ENCODE peak calls at places on chromosomes 2 and 18, in six cellular contexts. One of them, this sample, is unnamed.
A peak's percentile ranks its signal among the peaks of the same experiment; 100 is the strongest.

GRCh38 chr2:37774976-37775907 is 103.8 kb upstream of the CDC42EP3 start:
- DNase-seq in transverse colon: no peak
- DNase-seq in GM10248: no peak
- DNase-seq in colonic mucosa: no peak
- DNase-seq in K562: no peak
- DNase-seq in GM20000: no peak
- DNase-seq in this sample: no peak

GRCh38 chr2:88235987-88236386 is 65.8 kb downstream of the THNSL2 start:
- DNase-seq in transverse colon: no peak
- DNase-seq in GM10248: no peak
- DNase-seq in colonic mucosa: no peak
- DNase-seq in K562: no peak
- DNase-seq in GM20000: no peak
- DNase-seq in this sample: no peak

GRCh38 chr2:236607471-236608307 is 38.1 kb downstream of the ACKR3 start:
- DNase-seq in transverse colon: no peak
- DNase-seq in GM10248: no peak
- DNase-seq in colonic mucosa: no peak
- DNase-seq in K562: peak; percentile 18
- DNase-seq in GM20000: no peak
- DNase-seq in this sample: no peak

GRCh38 chr2:96816127-96816835 is at the start of gene CNNM3:
- DNase-seq in transverse colon: peak; percentile 98
- DNase-seq in GM10248: peak; percentile 99
- DNase-seq in colonic mucosa: peak; percentile 98
- DNase-seq in K562: peak; percentile 97
- DNase-seq in GM20000: peak; percentile 100
- DNase-seq in this sample: peak; percentile 99

GRCh38 chr18:57447154-57447621 is 12.0 kb downstream of the ONECUT2 start:
- DNase-seq in transverse colon: no peak
- DNase-seq in GM10248: no peak
- DNase-seq in colonic mucosa: no peak
- DNase-seq in K562: no peak
- DNase-seq in GM20000: peak; percentile 45
- DNase-seq in this sample: peak; percentile 92

GRCh38 chr2:117785740-117786139 is 28.8 kb upstream of the DDX18 start:
- DNase-seq in transverse colon: peak; percentile 16
- DNase-seq in GM10248: peak; percentile 32
- DNase-seq in colonic mucosa: peak; percentile 41
- DNase-seq in K562: peak; percentile 43
- DNase-seq in GM20000: peak; percentile 54
- DNase-seq in this sample: peak; percentile 55

GRCh38 chr2:142974288-142975024 is 97.0 kb downstream of the KYNU start:
- DNase-seq in transverse colon: no peak
- DNase-seq in GM10248: no peak
- DNase-seq in colonic mucosa: no peak
- DNase-seq in K562: no peak
- DNase-seq in GM20000: no peak
- DNase-seq in this sample: no peak

GRCh38 chr2:151197184-151198070 is 64.2 kb downstream of the RBM43 start:
- DNase-seq in transverse colon: no peak
- DNase-seq in GM10248: no peak
- DNase-seq in colonic mucosa: no peak
- DNase-seq in K562: no peak
- DNase-seq in GM20000: no peak
- DNase-seq in this sample: no peak

GRCh38 chr2:1603059-1603458 is 141.3 kb downstream of the PXDN start:
- DNase-seq in transverse colon: no peak
- DNase-seq in GM10248: no peak
- DNase-seq in colonic mucosa: no peak
- DNase-seq in K562: no peak
- DNase-seq in GM20000: no peak
- DNase-seq in this sample: no peak

GRCh38 chr2:124704056-124704644 is 679.1 kb downstream of the CNTNAP5 start:
- DNase-seq in transverse colon: no peak
- DNase-seq in GM10248: no peak
- DNase-seq in colonic mucosa: no peak
- DNase-seq in K562: no peak
- DNase-seq in GM20000: no peak
- DNase-seq in this sample: no peak

GRCh38 chr2:85761512-85761944 is 7.7 kb downstream of the ATOH8 start:
- DNase-seq in transverse colon: no peak
- DNase-seq in GM10248: no peak
- DNase-seq in colonic mucosa: no peak
- DNase-seq in K562: no peak
- DNase-seq in GM20000: no peak
- DNase-seq in this sample: no peak

GRCh38 chr18:34809697-34810096 is 99.6 kb downstream of the DTNA start:
- DNase-seq in transverse colon: peak; percentile 35
- DNase-seq in GM10248: no peak
- DNase-seq in colonic mucosa: peak; percentile 54
- DNase-seq in K562: no peak
- DNase-seq in GM20000: no peak
- DNase-seq in this sample: peak; percentile 65

GRCh38 chr2:149129433-149129832 is 90.9 kb downstream of the LYPD6B start:
- DNase-seq in transverse colon: no peak
- DNase-seq in GM10248: no peak
- DNase-seq in colonic mucosa: no peak
- DNase-seq in K562: no peak
- DNase-seq in GM20000: no peak
- DNase-seq in this sample: no peak

GRCh38 chr2:86072271-86072858 is 33.3 kb downstream of the POLR1A start:
- DNase-seq in transverse colon: peak; percentile 30
- DNase-seq in GM10248: peak; percentile 57
- DNase-seq in colonic mucosa: no peak
- DNase-seq in K562: no peak
- DNase-seq in GM20000: peak; percentile 29
- DNase-seq in this sample: no peak

GRCh38 chr2:3807853-3808252 is 104.5 kb downstream of the DCDC2C start:
- DNase-seq in transverse colon: no peak
- DNase-seq in GM10248: no peak
- DNase-seq in colonic mucosa: no peak
- DNase-seq in K562: no peak
- DNase-seq in GM20000: no peak
- DNase-seq in this sample: no peak

GRCh38 chr2:239154971-239155805 is 245.6 kb downstream of the HDAC4 start:
- DNase-seq in transverse colon: no peak
- DNase-seq in GM10248: no peak
- DNase-seq in colonic mucosa: no peak
- DNase-seq in K562: no peak
- DNase-seq in GM20000: no peak
- DNase-seq in this sample: no peak

GRCh38 chr2:230443540-230443939 is 27.5 kb downstream of the SP100 start:
- DNase-seq in transverse colon: no peak
- DNase-seq in GM10248: no peak
- DNase-seq in colonic mucosa: no peak
- DNase-seq in K562: no peak
- DNase-seq in GM20000: no peak
- DNase-seq in this sample: no peak

GRCh38 chr2:145096582-145096981 is 576.7 kb upstream of the ZEB2 start:
- DNase-seq in transverse colon: no peak
- DNase-seq in GM10248: no peak
- DNase-seq in colonic mucosa: no peak
- DNase-seq in K562: no peak
- DNase-seq in GM20000: no peak
- DNase-seq in this sample: no peak

GRCh38 chr2:79817288-79817687 is 304.4 kb downstream of the CTNNA2 start:
- DNase-seq in transverse colon: no peak
- DNase-seq in GM10248: no peak
- DNase-seq in colonic mucosa: no peak
- DNase-seq in K562: no peak
- DNase-seq in GM20000: no peak
- DNase-seq in this sample: no peak

GRCh38 chr2:88212251-88212790 is 42.2 kb downstream of the THNSL2 start:
- DNase-seq in transverse colon: no peak
- DNase-seq in GM10248: no peak
- DNase-seq in colonic mucosa: no peak
- DNase-seq in K562: peak; percentile 21
- DNase-seq in GM20000: no peak
- DNase-seq in this sample: no peak

GRCh38 chr2:74566423-74567085 is 12.0 kb downstream of the DOK1 start:
- DNase-seq in transverse colon: no peak
- DNase-seq in GM10248: no peak
- DNase-seq in colonic mucosa: no peak
- DNase-seq in K562: no peak
- DNase-seq in GM20000: no peak
- DNase-seq in this sample: no peak

GRCh38 chr2:23587330-23587729 is 202.4 kb downstream of the KLHL29 start:
- DNase-seq in transverse colon: no peak
- DNase-seq in GM10248: no peak
- DNase-seq in colonic mucosa: no peak
- DNase-seq in K562: no peak
- DNase-seq in GM20000: no peak
- DNase-seq in this sample: no peak

GRCh38 chr2:196845371-196845770 is 36.2 kb upstream of the C2orf66 start:
- DNase-seq in transverse colon: no peak
- DNase-seq in GM10248: no peak
- DNase-seq in colonic mucosa: no peak
- DNase-seq in K562: no peak
- DNase-seq in GM20000: no peak
- DNase-seq in this sample: no peak

GRCh38 chr2:10964076-10964812 is 52.5 kb downstream of the KCNF1 start:
- DNase-seq in transverse colon: no peak
- DNase-seq in GM10248: no peak
- DNase-seq in colonic mucosa: no peak
- DNase-seq in K562: no peak
- DNase-seq in GM20000: no peak
- DNase-seq in this sample: no peak

GRCh38 chr2:55500025-55500424 is 19.5 kb upstream of the CFAP36 start:
- DNase-seq in transverse colon: no peak
- DNase-seq in GM10248: no peak
- DNase-seq in colonic mucosa: no peak
- DNase-seq in K562: no peak
- DNase-seq in GM20000: no peak
- DNase-seq in this sample: no peak

GRCh38 chr2:39942970-39943369 is 163.9 kb upstream of the THUMPD2 start:
- DNase-seq in transverse colon: no peak
- DNase-seq in GM10248: no peak
- DNase-seq in colonic mucosa: no peak
- DNase-seq in K562: no peak
- DNase-seq in GM20000: no peak
- DNase-seq in this sample: no peak

GRCh38 chr2:206915136-206915535 is 24.2 kb upstream of the CPO start:
- DNase-seq in transverse colon: no peak
- DNase-seq in GM10248: no peak
- DNase-seq in colonic mucosa: no peak
- DNase-seq in K562: no peak
- DNase-seq in GM20000: no peak
- DNase-seq in this sample: no peak

GRCh38 chr2:21395366-21395765 is 271.6 kb downstream of the TDRD15 start:
- DNase-seq in transverse colon: no peak
- DNase-seq in GM10248: no peak
- DNase-seq in colonic mucosa: no peak
- DNase-seq in K562: peak; percentile 15
- DNase-seq in GM20000: peak; percentile 6
- DNase-seq in this sample: no peak
- TF ChIP-seq CTCF in transverse colon: no peak
- TF ChIP-seq CTCF in GM10248: peak; percentile 10
- TF ChIP-seq CTCF in colonic mucosa: peak; percentile 15
- TF ChIP-seq CTCF in K562: peak; percentile 34
- TF ChIP-seq CTCF in GM20000: no peak
- TF ChIP-seq CTCF in this sample: no peak

DNA sequence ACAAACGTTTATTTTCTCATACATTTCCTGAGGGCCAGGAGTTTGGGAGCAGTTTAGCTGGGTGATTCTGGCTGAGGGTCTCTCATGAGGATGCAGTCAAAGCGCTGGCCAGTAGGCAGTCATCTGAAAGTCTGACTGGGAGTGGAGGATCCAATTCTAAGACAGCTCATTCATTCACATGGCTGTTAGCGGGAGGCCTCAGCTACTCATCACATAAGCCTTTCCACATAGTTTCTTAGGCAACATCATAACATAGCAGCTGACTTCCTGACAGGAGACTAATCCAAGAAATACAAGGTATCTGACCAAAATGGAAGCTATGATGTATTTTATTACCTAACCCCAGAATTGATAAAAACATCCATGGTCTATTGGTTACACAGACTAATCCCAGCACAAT is 2.9 kb upstream of the MRPL44 start:
- DNase-seq in transverse colon: no peak
- DNase-seq in GM10248: no peak
- DNase-seq in colonic mucosa: no peak
- DNase-seq in K562: no peak
- DNase-seq in GM20000: no peak
- DNase-seq in this sample: no peak
- TF ChIP-seq CTCF in transverse colon: no peak
- TF ChIP-seq CTCF in GM10248: no peak
- TF ChIP-seq CTCF in colonic mucosa: no peak
- TF ChIP-seq CTCF in K562: no peak
- TF ChIP-seq CTCF in GM20000: no peak
- TF ChIP-seq CTCF in this sample: no peak

DNA sequence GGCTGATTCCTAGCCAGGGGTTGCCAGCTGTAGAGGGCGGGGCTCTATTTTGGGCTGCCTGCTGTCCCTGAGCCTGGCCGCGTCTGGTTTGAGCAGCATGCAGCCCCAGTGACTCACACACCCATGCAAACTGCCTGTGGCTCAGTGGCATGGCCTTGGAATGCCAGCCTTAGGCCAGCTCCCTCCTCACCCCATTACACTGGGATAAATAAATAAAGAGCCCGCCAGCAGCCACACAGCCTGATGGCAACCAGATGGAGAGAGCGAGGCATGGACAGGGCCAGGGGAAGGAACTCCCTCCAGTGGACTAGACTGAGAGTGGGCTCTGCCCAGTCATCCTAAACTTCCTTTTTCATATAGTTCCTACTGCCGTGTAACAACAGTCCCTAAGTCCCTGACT is 18.3 kb downstream of the NHEJ1 start:
- DNase-seq in transverse colon: no peak
- DNase-seq in GM10248: no peak
- DNase-seq in colonic mucosa: no peak
- DNase-seq in K562: no peak
- DNase-seq in GM20000: no peak
- DNase-seq in this sample: no peak
- TF ChIP-seq CTCF in transverse colon: no peak
- TF ChIP-seq CTCF in GM10248: no peak
- TF ChIP-seq CTCF in colonic mucosa: no peak
- TF ChIP-seq CTCF in K562: no peak
- TF ChIP-seq CTCF in GM20000: no peak
- TF ChIP-seq CTCF in this sample: no peak

DNA sequence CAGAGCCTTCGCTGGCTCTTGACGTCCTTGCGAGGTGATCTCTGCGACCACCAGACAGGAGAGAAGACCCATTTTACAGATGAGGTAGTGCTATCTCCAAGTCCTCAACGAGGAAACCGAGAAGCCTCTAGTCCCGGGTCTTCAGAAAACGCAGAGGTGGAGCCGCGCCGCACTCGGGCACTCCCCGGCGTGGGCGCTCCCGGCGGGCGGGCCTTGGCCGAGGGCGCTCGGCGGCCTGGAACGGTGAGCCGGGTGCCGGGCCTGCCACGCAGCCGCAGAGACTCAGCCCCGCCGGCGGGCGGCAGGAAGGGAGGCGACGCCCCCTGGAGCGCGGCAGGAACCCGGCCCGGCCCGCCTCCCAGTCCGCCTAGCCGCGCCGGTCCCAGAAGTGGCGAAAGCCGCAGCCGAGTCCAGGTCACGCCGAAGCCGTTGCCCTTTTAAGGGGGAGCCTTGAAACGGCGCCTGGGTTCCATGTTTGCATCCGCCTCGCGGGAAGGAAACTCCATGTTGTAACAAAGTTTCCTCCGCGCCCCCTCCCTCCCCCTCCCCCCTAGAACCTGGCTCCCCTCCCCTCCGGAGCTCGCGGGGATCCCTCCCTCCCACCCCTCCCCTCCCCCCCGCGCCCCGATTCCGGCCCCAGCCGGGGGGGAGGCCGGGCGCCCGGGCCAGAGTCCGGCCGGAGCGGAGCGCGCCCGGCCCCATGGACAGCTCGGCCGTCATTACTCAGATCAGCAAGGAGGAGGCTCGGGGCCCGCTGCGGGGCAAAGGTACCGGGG is at the start of gene CTDSP1:
- DNase-seq in transverse colon: peak; percentile 98
- DNase-seq in GM10248: peak; percentile 89
- DNase-seq in colonic mucosa: peak; percentile 98
- DNase-seq in K562: peak; percentile 67
- DNase-seq in GM20000: peak; percentile 94
- DNase-seq in this sample: peak; percentile 96
- TF ChIP-seq CTCF in transverse colon: no peak
- TF ChIP-seq CTCF in GM10248: peak; percentile 6
- TF ChIP-seq CTCF in colonic mucosa: no peak
- TF ChIP-seq CTCF in K562: no peak
- TF ChIP-seq CTCF in GM20000: no peak
- TF ChIP-seq CTCF in this sample: no peak

This sample was measured in endothelial cell.